ENCODE peak calls at places on chromosome 18, in nine cellular contexts. R is AG04450; V is body of pancreas; W is dorsolateral prefrontal cortex; C is heart right ventricle; H is OCI-LY7; M is CD8-positive, alpha-beta T cell; Q is hepatocyte; D is A549. S is an unnamed sample.

GRCh38 chr18:79571221-79572092 is 108.1 kb upstream of the CTDP1 start:
- DNase-seq in C (no peak), H (no peak), W (peak), V (peak), R (no peak), Q (no peak), D (no peak), M (no peak), S (no peak)

GRCh38 chr18:30485078-30485477 is 557.5 kb downstream of the DSC3 start:
- DNase-seq in W (no peak), H (no peak), M (no peak), Q (no peak), V (no peak), C (no peak), R (no peak), D (no peak), S (no peak)

GRCh38 chr18:61335737-61336555 is 2.7 kb downstream of the CDH20 start:
- DNase-seq in M (no peak), C (no peak), D (no peak), W (no peak), H (no peak), V (no peak), R (no peak), Q (no peak), S (no peak)

GRCh38 chr18:73669299-73669698 is 478.3 kb downstream of the FBXO15 start:
- DNase-seq in H (no peak), D (no peak), Q (no peak), V (peak), R (peak), C (no peak), M (no peak), W (no peak), S (no peak)

GRCh38 chr18:35661483-35662146 is 80.1 kb downstream of the GALNT1 start:
- DNase-seq in W (no peak), Q (no peak), M (no peak), H (peak), D (no peak), V (no peak), C (no peak), R (no peak), S (no peak)

GRCh38 chr18:27717816-27718215 is 459.1 kb downstream of the CDH2 start:
- DNase-seq in D (no peak), W (no peak), R (no peak), V (no peak), Q (no peak), H (no peak), M (no peak), C (no peak), S (no peak)

GRCh38 chr18:9062418-9062751 is 40.1 kb upstream of the NDUFV2 start:
- DNase-seq in C (no peak), M (no peak), W (no peak), D (no peak), H (no peak), V (no peak), R (no peak), Q (no peak), S (no peak)

GRCh38 chr18:72878561-72878960 is 10.8 kb upstream of the NETO1 start:
- DNase-seq in W (no peak), D (no peak), H (no peak), Q (no peak), C (no peak), R (no peak), V (no peak), M (no peak), S (no peak)

GRCh38 chr18:32801236-32801635 is 28.4 kb upstream of the KLHL14 start:
- DNase-seq in Q (no peak), R (no peak), C (no peak), V (no peak), M (no peak), W (no peak), D (no peak), H (no peak), S (no peak)

GRCh38 chr18:5891361-5892215 is 3.7 kb downstream of the TMEM200C start:
- DNase-seq in D (no peak), M (no peak), C (no peak), V (no peak), H (no peak), W (no peak), Q (no peak), R (no peak), S (no peak)

GRCh38 chr18:8153887-8154583 is 455.2 kb upstream of the RAB12 start:
- DNase-seq in D (no peak), H (no peak), V (no peak), Q (no peak), C (no peak), W (no peak), R (no peak), M (no peak), S (no peak)

GRCh38 chr18:8507361-8507760 is 101.9 kb upstream of the RAB12 start:
- DNase-seq in V (no peak), D (no peak), R (no peak), M (no peak), W (no peak), H (peak), C (no peak), Q (no peak), S (no peak)

GRCh38 chr18:71878226-71878625 is 665.9 kb downstream of the CBLN2 start:
- DNase-seq in H (no peak), W (no peak), V (no peak), C (no peak), R (no peak), Q (no peak), D (no peak), M (no peak), S (no peak)

GRCh38 chr18:79540914-79541301 is 138.7 kb upstream of the CTDP1 start:
- DNase-seq in H (no peak), R (no peak), V (no peak), W (no peak), C (no peak), Q (no peak), D (no peak), M (no peak), S (no peak)

GRCh38 chr18:59459352-59460059 is 100.4 kb upstream of the LMAN1 start:
- DNase-seq in W (no peak), C (no peak), Q (peak), H (peak), V (no peak), M (no peak), R (peak), D (peak), S (no peak)

GRCh38 chr18:36775396-36775795 is 53.4 kb downstream of the TPGS2 start:
- DNase-seq in Q (no peak), V (no peak), M (no peak), D (no peak), C (no peak), H (no peak), R (no peak), W (no peak), S (no peak)

GRCh38 chr18:63195410-63196159 is 124.0 kb downstream of the BCL2 start:
- DNase-seq in C (no peak), M (no peak), W (no peak), V (no peak), R (no peak), H (no peak), Q (no peak), D (no peak), S (no peak)

GRCh38 chr18:46167971-46168370 is 63.8 kb downstream of the HAUS1 start:
- DNase-seq in D (no peak), W (no peak), V (no peak), R (no peak), H (peak), Q (no peak), C (no peak), M (no peak), S (no peak)

GRCh38 chr18:67517224-67517765 is 775 bp upstream of the DSEL start:
- DNase-seq in R (no peak), H (no peak), C (peak), W (peak), D (no peak), Q (peak), V (peak), M (no peak), S (no peak)

GRCh38 chr18:63823516-63824219 is 48.5 kb downstream of the SERPINB7 start:
- DNase-seq in V (peak), R (peak), H (peak), M (no peak), C (peak), D (no peak), Q (no peak), W (peak), S (peak)

GRCh38 chr18:9918016-9918680 is 4.3 kb downstream of the VAPA start:
- DNase-seq in D (peak), C (no peak), M (no peak), R (no peak), W (no peak), H (no peak), V (no peak), Q (peak), S (no peak)

GRCh38 chr18:65459741-65460140 is 291.1 kb upstream of the CDH7 start:
- DNase-seq in H (no peak), D (no peak), Q (no peak), V (no peak), M (no peak), C (no peak), W (no peak), R (no peak), S (no peak)

GRCh38 chr18:63237486-63237885 is 82.1 kb downstream of the BCL2 start:
- DNase-seq in H (no peak), C (no peak), Q (peak), W (no peak), R (no peak), D (no peak), M (no peak), V (no peak), S (no peak)

GRCh38 chr18:4068552-4069158 is 386.5 kb downstream of the DLGAP1 start:
- DNase-seq in C (peak), Q (peak), D (peak), V (peak), R (peak), H (peak), W (no peak), M (no peak), S (peak)

GRCh38 chr18:62081248-62081647 is 105.6 kb downstream of the PIGN start:
- DNase-seq in H (no peak), M (no peak), Q (no peak), C (no peak), R (no peak), W (no peak), V (no peak), D (no peak), S (no peak)

GRCh38 chr18:22108674-22109073 is 60.7 kb upstream of the GATA6 start:
- DNase-seq in Q (peak), M (no peak), C (no peak), R (no peak), V (peak), D (no peak), W (no peak), H (no peak), S (no peak)

GRCh38 chr18:48009116-48009825 is 78.8 kb upstream of the SMAD2 start:
- DNase-seq in D (no peak), M (no peak), W (no peak), R (no peak), C (no peak), Q (no peak), V (no peak), H (no peak), S (no peak)

GRCh38 chr18:43627833-43628370 is 350.6 kb upstream of the SYT4 start:
- DNase-seq in C (no peak), H (no peak), V (no peak), W (no peak), R (no peak), D (no peak), Q (no peak), M (no peak), S (no peak)

GRCh38 chr18:29436459-29436858 is 1259.5 kb upstream of the CDH2 start:
- DNase-seq in C (no peak), D (no peak), R (no peak), V (no peak), Q (no peak), W (no peak), M (no peak), H (no peak), S (no peak)

GRCh38 chr18:46042571-46043123 is 29.4 kb downstream of the PSTPIP2 start:
- DNase-seq in R (no peak), D (no peak), H (no peak), M (no peak), Q (no peak), C (no peak), W (no peak), V (no peak), S (no peak)

GRCh38 chr18:76894947-76895346 is 72.6 kb downstream of the ZNF236 start:
- DNase-seq in R (no peak), Q (no peak), C (no peak), M (no peak), V (no peak), D (no peak), H (no peak), W (no peak), S (no peak)
- H3K27ac ChIP-seq in R (no peak), Q (no peak), C (no peak), M (no peak), V (no peak), D (no peak), H (no peak), W (no peak), S (no peak)

GRCh38 chr18:24915547-24915946 is 436.4 kb downstream of the ZNF521 start:
- DNase-seq in Q (no peak), W (no peak), R (peak), M (no peak), C (no peak), V (no peak), H (no peak), D (no peak), S (no peak)

GRCh38 chr18:24910217-24910616 is 441.7 kb downstream of the ZNF521 start:
- DNase-seq in C (no peak), D (no peak), M (no peak), H (no peak), W (no peak), R (no peak), V (no peak), Q (no peak), S (no peak)

GRCh38 chr18:24914148-24914525 is 437.8 kb downstream of the ZNF521 start:
- DNase-seq in R (no peak), C (peak), W (no peak), D (no peak), Q (no peak), H (no peak), M (no peak), V (no peak), S (no peak)

GRCh38 chr18:24914685-24915267 is 437.2 kb downstream of the ZNF521 start:
- DNase-seq in H (peak), R (no peak), D (no peak), M (no peak), C (no peak), W (no peak), V (no peak), Q (no peak), S (no peak)

DNA sequence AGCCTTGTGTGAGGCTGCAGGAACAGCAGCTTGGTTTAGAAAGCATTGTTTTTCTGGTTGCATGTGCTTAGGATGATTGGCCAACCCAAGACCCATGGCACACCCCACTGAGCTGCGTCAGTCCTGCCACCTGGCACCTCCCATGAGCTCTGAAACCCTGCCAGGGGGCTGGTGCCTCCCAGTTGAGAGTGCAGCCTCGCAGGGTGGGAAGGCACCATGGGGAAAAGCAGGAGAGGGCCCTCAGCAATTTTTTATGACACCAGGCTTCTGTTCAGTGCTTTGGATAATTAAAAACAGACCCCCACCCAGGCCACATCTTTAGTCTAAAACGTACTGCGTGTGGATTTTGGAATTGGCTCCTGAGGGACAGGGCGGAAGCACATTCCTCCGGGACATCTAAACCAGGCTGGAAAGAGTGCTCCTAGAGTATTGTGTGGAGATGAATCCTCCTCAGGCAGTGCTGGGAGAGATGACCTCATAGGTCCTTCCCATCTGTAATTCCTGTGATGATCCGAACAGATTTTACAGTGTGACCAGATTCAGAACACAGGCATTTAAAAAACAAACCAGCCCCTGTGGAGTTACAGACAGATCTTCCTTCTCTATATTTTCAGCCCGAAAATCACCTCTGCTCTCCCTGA is 438.3 kb downstream of the ZNF521 start:
- DNase-seq in M (no peak), H (no peak), W (no peak), V (no peak), D (no peak), R (no peak), Q (no peak), C (peak), S (no peak)
- H3K27ac ChIP-seq in M (no peak), H (no peak), W (no peak), V (no peak), D (no peak), R (no peak), Q (no peak), C (no peak), S (no peak)

GRCh38 chr18:49025426-49025766 is 74.6 kb upstream of the SMAD7 start:
- DNase-seq in C (no peak), D (no peak), M (no peak), H (peak), Q (no peak), V (no peak), R (no peak), W (no peak), S (no peak)
- H3K27ac ChIP-seq in C (no peak), D (no peak), M (no peak), H (peak), Q (no peak), V (no peak), R (no peak), W (no peak), S (no peak)

GRCh38 chr18:44783371-44783770 is 102.7 kb downstream of the SETBP1 start:
- DNase-seq in V (no peak), D (no peak), M (no peak), H (no peak), C (no peak), W (no peak), R (no peak), Q (no peak), S (no peak)

GRCh38 chr18:44788334-44788733 is 107.6 kb downstream of the SETBP1 start:
- DNase-seq in W (no peak), Q (no peak), C (no peak), M (no peak), R (no peak), D (no peak), H (no peak), V (no peak), S (no peak)

GRCh38 chr18:44786697-44787096 is 106.0 kb downstream of the SETBP1 start:
- DNase-seq in W (no peak), Q (no peak), R (no peak), H (no peak), V (no peak), M (no peak), D (no peak), C (no peak), S (no peak)

GRCh38 chr18:44789704-44790103 is 109.0 kb downstream of the SETBP1 start:
- DNase-seq in C (peak), Q (peak), M (no peak), H (no peak), W (no peak), R (no peak), V (no peak), D (no peak), S (no peak)

GRCh38 chr18:44786257-44786656 is 105.6 kb downstream of the SETBP1 start:
- DNase-seq in R (no peak), M (no peak), V (no peak), D (no peak), W (no peak), Q (no peak), H (no peak), C (no peak), S (no peak)
- H3K27ac ChIP-seq in R (no peak), M (no peak), V (no peak), D (no peak), W (no peak), Q (no peak), H (no peak), C (no peak), S (no peak)

GRCh38 chr18:55337153-55337552 is 250.8 kb downstream of the TCF4 start:
- DNase-seq in C (no peak), R (no peak), W (no peak), M (no peak), H (no peak), Q (no peak), D (no peak), V (no peak), S (no peak)

GRCh38 chr18:55337908-55338521 is 250.0 kb downstream of the TCF4 start:
- DNase-seq in C (peak), R (no peak), D (no peak), W (peak), M (no peak), Q (no peak), H (no peak), V (no peak), S (no peak)

GRCh38 chr18:55339990-55340389 is 248.0 kb downstream of the TCF4 start:
- DNase-seq in D (no peak), H (no peak), W (no peak), C (no peak), V (no peak), Q (no peak), M (no peak), R (no peak), S (no peak)

GRCh38 chr18:55340998-55341397 is 247.0 kb downstream of the TCF4 start:
- DNase-seq in W (no peak), M (no peak), C (no peak), Q (no peak), V (no peak), D (no peak), H (no peak), R (no peak), S (no peak)

DNA sequence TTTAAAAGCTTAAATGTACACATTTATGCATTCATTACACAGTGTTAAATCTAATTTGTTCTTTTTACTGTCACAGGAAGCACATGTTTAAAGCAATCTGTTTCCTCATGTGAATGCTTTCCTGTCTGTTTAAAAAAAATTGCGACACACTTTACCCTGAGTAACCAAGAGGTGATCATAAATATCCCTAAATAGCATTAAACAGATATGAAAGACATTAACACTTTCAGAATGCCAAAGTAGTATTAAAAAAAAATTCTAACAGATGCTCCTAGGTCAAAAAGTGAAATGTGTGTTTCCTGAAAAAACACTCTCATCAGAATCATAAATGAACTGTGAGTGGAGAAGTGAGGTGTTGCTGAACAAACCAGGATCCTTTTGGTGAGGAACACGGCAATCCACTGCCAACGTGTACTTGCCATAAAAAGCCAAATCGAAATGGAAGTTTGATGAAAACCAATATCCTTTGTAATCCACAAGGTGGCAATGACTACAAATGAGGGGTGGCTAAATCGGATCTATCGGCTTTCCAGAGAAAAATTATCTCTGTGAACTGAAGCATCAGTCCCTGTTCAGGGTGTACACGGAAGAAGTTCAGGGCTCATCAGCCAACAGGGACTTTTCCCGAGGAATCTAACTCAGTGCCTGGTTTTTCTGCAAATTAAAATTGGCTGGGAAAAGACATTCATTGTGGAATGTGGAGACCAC is 248.9 kb downstream of the TCF4 start:
- DNase-seq in M (no peak), R (no peak), D (no peak), W (no peak), Q (no peak), H (no peak), V (no peak), C (no peak), S (no peak)
- H3K27ac ChIP-seq in M (no peak), R (no peak), D (no peak), W (peak), Q (no peak), H (no peak), V (no peak), C (peak), S (no peak)

DNA sequence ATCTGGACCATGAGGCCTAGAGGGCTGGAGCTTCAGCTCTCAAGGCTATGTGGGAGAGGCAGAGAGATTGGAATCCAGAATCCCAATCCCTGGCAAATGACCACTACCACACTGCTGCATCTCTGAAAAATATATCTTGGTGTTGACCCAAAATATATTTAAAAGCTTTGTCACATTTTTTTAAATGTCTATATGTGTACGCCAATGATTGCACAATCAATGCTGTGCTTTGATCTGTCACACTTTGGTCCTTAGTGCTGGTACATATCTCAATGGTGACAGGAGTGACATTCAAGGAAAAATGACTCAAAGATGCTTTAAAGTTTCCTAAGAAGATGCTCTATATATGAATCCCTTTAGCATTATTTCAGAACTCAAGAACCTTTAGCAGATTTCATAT is 31.7 kb upstream of the NEDD4L start:
- DNase-seq in W (no peak), H (no peak), D (no peak), R (no peak), C (no peak), Q (no peak), V (no peak), M (no peak), S (no peak)
- H3K27ac ChIP-seq in W (no peak), H (no peak), D (peak), R (no peak), C (no peak), Q (peak), V (no peak), M (no peak), S (no peak)